ENCODE peak calls at places on chromosomes 12 and 14, in six cellular contexts. One of them, this sample, is unnamed.

GRCh38 chr14:46580941-46581671 is 70.5 kb downstream of the RPL10L start:
- DNase-seq in A549: peak
- DNase-seq in GM12878: no peak
- DNase-seq in H1: peak
- DNase-seq in WTC11: peak
- DNase-seq in endothelial cell of umbilical vein: peak
- DNase-seq in this sample: peak

GRCh38 chr12:71746983-71747611 is 7.6 kb upstream of the RAB21 start:
- DNase-seq in A549: peak
- DNase-seq in GM12878: peak
- DNase-seq in H1: no peak
- DNase-seq in WTC11: peak
- DNase-seq in endothelial cell of umbilical vein: peak
- DNase-seq in this sample: peak

GRCh38 chr14:67526676-67527459 is 6.2 kb upstream of the PLEKHH1 start:
- DNase-seq in A549: peak
- DNase-seq in GM12878: peak
- DNase-seq in H1: peak
- DNase-seq in WTC11: peak
- DNase-seq in endothelial cell of umbilical vein: peak
- DNase-seq in this sample: peak

GRCh38 chr12:122726056-122726558 is 4.5 kb downstream of the HCAR1 start:
- DNase-seq in A549: peak
- DNase-seq in GM12878: peak
- DNase-seq in H1: no peak
- DNase-seq in WTC11: no peak
- DNase-seq in endothelial cell of umbilical vein: peak
- DNase-seq in this sample: peak

GRCh38 chr12:10968765-10969456 is 17.8 kb downstream of the TAS2R50 start:
- DNase-seq in A549: no peak
- DNase-seq in GM12878: no peak
- DNase-seq in H1: no peak
- DNase-seq in WTC11: no peak
- DNase-seq in endothelial cell of umbilical vein: peak
- DNase-seq in this sample: no peak

GRCh38 chr12:4037747-4038312 is 164.6 kb upstream of the PARP11 start:
- DNase-seq in A549: peak
- DNase-seq in GM12878: no peak
- DNase-seq in H1: no peak
- DNase-seq in WTC11: peak
- DNase-seq in endothelial cell of umbilical vein: peak
- DNase-seq in this sample: peak

GRCh38 chr14:68819260-68819691 is 26.4 kb upstream of the ZFP36L1 start:
- DNase-seq in A549: peak
- DNase-seq in GM12878: no peak
- DNase-seq in H1: peak
- DNase-seq in WTC11: peak
- DNase-seq in endothelial cell of umbilical vein: no peak
- DNase-seq in this sample: no peak

GRCh38 chr14:68846466-68846865 is 53.6 kb upstream of the ZFP36L1 start:
- DNase-seq in A549: no peak
- DNase-seq in GM12878: no peak
- DNase-seq in H1: no peak
- DNase-seq in WTC11: no peak
- DNase-seq in endothelial cell of umbilical vein: no peak
- DNase-seq in this sample: no peak

GRCh38 chr12:22529281-22530060 is 14.9 kb downstream of the C2CD5 start:
- DNase-seq in A549: peak
- DNase-seq in GM12878: no peak
- DNase-seq in H1: no peak
- DNase-seq in WTC11: no peak
- DNase-seq in endothelial cell of umbilical vein: peak
- DNase-seq in this sample: peak

GRCh38 chr12:8033153-8034044 is 883 bp downstream of the FOXJ2 start:
- DNase-seq in A549: peak
- DNase-seq in GM12878: no peak
- DNase-seq in H1: no peak
- DNase-seq in WTC11: peak
- DNase-seq in endothelial cell of umbilical vein: peak
- DNase-seq in this sample: peak

GRCh38 chr12:22935501-22935900 is 310.5 kb downstream of the ETNK1 start:
- DNase-seq in A549: peak
- DNase-seq in GM12878: no peak
- DNase-seq in H1: no peak
- DNase-seq in WTC11: no peak
- DNase-seq in endothelial cell of umbilical vein: no peak
- DNase-seq in this sample: peak

GRCh38 chr12:53744730-53745129 is 7.0 kb downstream of the CISTR start:
- DNase-seq in A549: no peak
- DNase-seq in GM12878: no peak
- DNase-seq in H1: no peak
- DNase-seq in WTC11: no peak
- DNase-seq in endothelial cell of umbilical vein: no peak
- DNase-seq in this sample: no peak

GRCh38 chr14:67673451-67673850 is 981 bp downstream of the VTI1B start:
- DNase-seq in A549: no peak
- DNase-seq in GM12878: no peak
- DNase-seq in H1: no peak
- DNase-seq in WTC11: no peak
- DNase-seq in endothelial cell of umbilical vein: peak
- DNase-seq in this sample: no peak

GRCh38 chr12:124461241-124461673 is 106.2 kb downstream of the NCOR2 start:
- DNase-seq in A549: no peak
- DNase-seq in GM12878: no peak
- DNase-seq in H1: no peak
- DNase-seq in WTC11: no peak
- DNase-seq in endothelial cell of umbilical vein: no peak
- DNase-seq in this sample: no peak

GRCh38 chr12:57500213-57500612 is 12.3 kb downstream of the MARS1 start:
- DNase-seq in A549: no peak
- DNase-seq in GM12878: no peak
- DNase-seq in H1: no peak
- DNase-seq in WTC11: no peak
- DNase-seq in endothelial cell of umbilical vein: no peak
- DNase-seq in this sample: no peak

GRCh38 chr14:92490239-92490959 is 23.2 kb upstream of the RIN3 start:
- DNase-seq in A549: no peak
- DNase-seq in GM12878: no peak
- DNase-seq in H1: peak
- DNase-seq in WTC11: no peak
- DNase-seq in endothelial cell of umbilical vein: no peak
- DNase-seq in this sample: no peak

GRCh38 chr12:123948401-123949117 is 24.1 kb downstream of the CCDC92 start:
- DNase-seq in A549: no peak
- DNase-seq in GM12878: no peak
- DNase-seq in H1: no peak
- DNase-seq in WTC11: no peak
- DNase-seq in endothelial cell of umbilical vein: no peak
- DNase-seq in this sample: no peak

GRCh38 chr12:118376089-118377004 is at the start of gene SUDS3:
- DNase-seq in A549: peak
- DNase-seq in GM12878: peak
- DNase-seq in H1: peak
- DNase-seq in WTC11: peak
- DNase-seq in endothelial cell of umbilical vein: peak
- DNase-seq in this sample: peak

DNA sequence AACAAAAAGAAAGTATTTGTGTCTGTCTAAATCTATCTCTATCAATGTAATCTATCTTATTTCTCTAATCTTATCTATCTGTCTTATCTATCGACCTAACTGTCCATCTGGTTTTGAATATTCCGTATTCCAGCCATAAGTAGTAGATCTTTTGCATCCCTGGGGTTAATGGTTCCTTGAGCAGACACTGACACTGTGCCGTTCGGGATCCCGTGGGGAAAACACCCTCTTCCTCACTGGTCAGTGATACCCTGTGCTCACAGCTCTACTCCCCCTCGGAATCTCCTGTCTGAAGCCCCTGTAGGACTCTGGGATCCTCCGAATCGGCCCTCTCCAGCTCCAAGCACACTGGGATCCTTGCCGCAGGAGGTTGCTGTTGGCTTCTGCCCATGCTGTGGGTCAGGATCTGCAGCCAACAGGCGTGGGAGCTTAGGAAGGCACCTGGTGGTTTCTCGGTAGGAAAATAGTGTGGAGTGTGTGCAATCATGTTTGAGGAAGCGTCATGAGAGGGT is 19.0 kb downstream of the FBXL14 start:
- DNase-seq in A549: no peak
- DNase-seq in GM12878: no peak
- DNase-seq in H1: no peak
- DNase-seq in WTC11: no peak
- DNase-seq in endothelial cell of umbilical vein: no peak
- DNase-seq in this sample: no peak
- TF ChIP-seq MAX in A549: no peak
- TF ChIP-seq MAX in GM12878: no peak
- TF ChIP-seq MAX in H1: no peak
- TF ChIP-seq MAX in WTC11: no peak
- TF ChIP-seq MAX in endothelial cell of umbilical vein: no peak
- TF ChIP-seq MAX in this sample: no peak

GRCh38 chr12:115897718-115898117 is 379.8 kb downstream of the MED13L start:
- DNase-seq in A549: no peak
- DNase-seq in GM12878: no peak
- DNase-seq in H1: no peak
- DNase-seq in WTC11: no peak
- DNase-seq in endothelial cell of umbilical vein: no peak
- DNase-seq in this sample: no peak
- TF ChIP-seq MAX in A549: no peak
- TF ChIP-seq MAX in GM12878: no peak
- TF ChIP-seq MAX in H1: no peak
- TF ChIP-seq MAX in WTC11: no peak
- TF ChIP-seq MAX in endothelial cell of umbilical vein: no peak
- TF ChIP-seq MAX in this sample: no peak

DNA sequence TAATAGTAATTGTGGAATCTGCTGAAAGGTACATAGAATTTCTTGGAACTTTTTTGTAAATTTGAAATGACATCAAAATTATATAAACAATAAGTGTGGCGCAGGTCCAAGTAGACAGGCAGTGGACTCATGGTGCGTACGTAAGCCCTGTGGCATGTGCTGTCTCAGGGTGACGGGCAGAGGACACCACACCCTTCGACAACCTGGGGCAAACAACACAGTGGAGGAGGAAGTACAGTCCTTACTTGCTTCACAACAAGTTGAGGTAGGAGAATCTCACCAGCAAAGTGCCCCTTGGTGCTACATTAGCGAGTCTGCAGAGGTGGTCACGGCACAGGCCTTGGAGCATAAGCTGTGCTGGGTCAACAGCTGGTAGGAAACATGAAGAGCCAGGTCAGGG is 180.9 kb downstream of the AEBP2 start:
- DNase-seq in A549: peak
- DNase-seq in GM12878: no peak
- DNase-seq in H1: no peak
- DNase-seq in WTC11: no peak
- DNase-seq in endothelial cell of umbilical vein: no peak
- DNase-seq in this sample: no peak
- TF ChIP-seq MAX in A549: peak
- TF ChIP-seq MAX in GM12878: no peak
- TF ChIP-seq MAX in H1: no peak
- TF ChIP-seq MAX in WTC11: no peak
- TF ChIP-seq MAX in endothelial cell of umbilical vein: no peak
- TF ChIP-seq MAX in this sample: no peak

GRCh38 chr14:71209888-71210287 is 302.6 kb downstream of the PCNX1 start:
- DNase-seq in A549: no peak
- DNase-seq in GM12878: no peak
- DNase-seq in H1: no peak
- DNase-seq in WTC11: no peak
- DNase-seq in endothelial cell of umbilical vein: no peak
- DNase-seq in this sample: no peak

GRCh38 chr14:71208702-71209357 is 301.6 kb downstream of the PCNX1 start:
- DNase-seq in A549: no peak
- DNase-seq in GM12878: no peak
- DNase-seq in H1: no peak
- DNase-seq in WTC11: no peak
- DNase-seq in endothelial cell of umbilical vein: no peak
- DNase-seq in this sample: no peak

GRCh38 chr14:71212093-71212492 is 304.8 kb downstream of the PCNX1 start:
- DNase-seq in A549: no peak
- DNase-seq in GM12878: no peak
- DNase-seq in H1: no peak
- DNase-seq in WTC11: no peak
- DNase-seq in endothelial cell of umbilical vein: no peak
- DNase-seq in this sample: no peak

GRCh38 chr14:71214241-71214640 is 307.0 kb downstream of the PCNX1 start:
- DNase-seq in A549: no peak
- DNase-seq in GM12878: no peak
- DNase-seq in H1: no peak
- DNase-seq in WTC11: no peak
- DNase-seq in endothelial cell of umbilical vein: no peak
- DNase-seq in this sample: no peak

DNA sequence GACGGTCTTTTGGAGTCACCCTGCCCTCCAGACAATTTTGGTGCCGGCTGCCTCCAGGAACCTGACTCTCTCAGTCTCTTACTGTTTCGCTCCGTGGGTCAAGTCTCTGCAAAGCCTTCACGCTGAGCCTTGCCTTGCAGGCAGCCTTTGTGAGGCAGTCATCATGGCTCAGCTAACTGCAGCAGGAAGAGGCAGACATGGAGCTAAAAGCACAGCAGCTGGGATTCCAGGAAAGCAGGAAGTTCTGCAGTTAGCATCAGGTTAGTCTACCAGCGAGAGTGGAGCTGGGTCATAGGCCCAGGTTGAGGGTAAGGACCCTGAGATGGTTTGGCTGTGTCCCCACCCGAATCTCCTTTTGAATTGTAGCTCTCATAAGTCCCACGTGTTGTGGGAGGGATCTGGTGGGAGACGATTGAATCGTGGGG is 305.4 kb downstream of the PCNX1 start:
- DNase-seq in A549: no peak
- DNase-seq in GM12878: no peak
- DNase-seq in H1: no peak
- DNase-seq in WTC11: no peak
- DNase-seq in endothelial cell of umbilical vein: no peak
- DNase-seq in this sample: no peak
- TF ChIP-seq MAX in A549: no peak
- TF ChIP-seq MAX in GM12878: no peak
- TF ChIP-seq MAX in H1: no peak
- TF ChIP-seq MAX in WTC11: no peak
- TF ChIP-seq MAX in endothelial cell of umbilical vein: no peak
- TF ChIP-seq MAX in this sample: no peak

DNA sequence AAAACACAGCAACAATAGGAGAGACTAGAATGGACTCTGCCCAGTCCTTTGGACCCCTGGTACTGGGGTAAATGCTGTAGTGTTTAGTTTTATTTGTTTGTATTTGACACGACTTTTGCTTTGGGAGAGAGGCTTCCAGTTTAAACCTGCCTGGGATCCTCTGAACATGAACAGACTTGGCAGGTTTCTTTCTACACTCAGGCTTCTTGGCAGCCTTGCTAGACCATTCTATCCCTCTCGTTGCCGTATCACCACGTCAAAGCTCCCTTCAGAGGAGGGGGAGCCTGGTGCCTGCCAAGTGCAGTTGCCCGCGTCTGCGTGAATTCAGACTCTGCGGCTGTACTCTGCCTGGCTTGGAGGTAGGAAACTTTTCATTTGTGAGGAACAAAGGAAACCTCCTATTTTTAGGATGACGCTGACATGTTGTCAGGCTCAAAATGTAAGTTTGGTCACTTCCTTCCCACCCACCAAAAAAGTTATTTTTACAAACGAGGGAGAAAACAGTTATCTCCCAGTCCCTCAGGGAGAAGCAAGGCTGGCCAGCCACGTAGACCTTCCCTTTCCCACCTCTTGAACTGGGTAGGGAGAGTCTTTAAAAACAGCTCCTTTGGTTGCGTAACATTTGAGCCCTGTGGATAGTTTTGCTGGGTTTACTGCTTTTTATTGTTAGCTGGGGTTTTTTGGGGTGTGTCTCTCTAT is 26.0 kb downstream of the CD9 start:
- DNase-seq in A549: no peak
- DNase-seq in GM12878: no peak
- DNase-seq in H1: no peak
- DNase-seq in WTC11: no peak
- DNase-seq in endothelial cell of umbilical vein: peak
- DNase-seq in this sample: peak
- TF ChIP-seq MAX in A549: no peak
- TF ChIP-seq MAX in GM12878: no peak
- TF ChIP-seq MAX in H1: no peak
- TF ChIP-seq MAX in WTC11: no peak
- TF ChIP-seq MAX in endothelial cell of umbilical vein: no peak
- TF ChIP-seq MAX in this sample: no peak

This sample was measured in NB4.